ENCODE peak calls at places on chromosome 3, in seven cellular contexts. P, T, F, Z, B, X and N are unnamed samples.
A peak's percentile ranks its signal among the peaks of the same experiment; 100 is the strongest.

GRCh38 chr3:31810991-31811433 is 170.1 kb downstream of the OSBPL10 start:
- ATAC-seq in X (no peak), Z (no peak), P (no peak), T (no peak), F (no peak), B (no peak), N (no peak)

GRCh38 chr3:130801473-130801872 is 54.8 kb upstream of the PIK3R4 start:
- ATAC-seq in X (no peak), F (no peak), T (no peak), P (no peak), Z (no peak), B (no peak), N (no peak)

GRCh38 chr3:46829699-46830208 is 33.5 kb downstream of the MYL3 start:
- ATAC-seq in F (no peak), T (no peak), Z (peak; percentile 92), X (no peak), P (no peak), B (no peak), N (peak; percentile 90)

GRCh38 chr3:78115983-78116382 is 1076.1 kb downstream of the ROBO2 start:
- ATAC-seq in Z (no peak), T (no peak), B (no peak), P (no peak), X (no peak), F (no peak), N (no peak)

GRCh38 chr3:78086150-78086549 is 1046.3 kb downstream of the ROBO2 start:
- ATAC-seq in F (peak; percentile 53), Z (no peak), B (no peak), T (no peak), X (no peak), P (no peak), N (no peak)

GRCh38 chr3:178334239-178334638 is 202.0 kb upstream of the KCNMB2 start:
- ATAC-seq in Z (peak; percentile 42), F (no peak), X (no peak), B (no peak), T (no peak), P (no peak), N (no peak)

GRCh38 chr3:71579934-71580318 is 3.6 kb downstream of the FOXP1 start:
- ATAC-seq in B (no peak), F (no peak), X (no peak), P (peak; percentile 2), T (no peak), Z (no peak), N (no peak)

GRCh38 chr3:188905580-188905979 is 266.2 kb upstream of the TPRG1 start:
- ATAC-seq in Z (no peak), F (no peak), T (peak; percentile 77), P (no peak), X (no peak), B (no peak), N (no peak)

GRCh38 chr3:166123576-166123975 is 286.4 kb upstream of the BCHE start:
- ATAC-seq in B (no peak), T (no peak), X (no peak), Z (no peak), P (no peak), F (peak; percentile 98), N (no peak)

GRCh38 chr3:185843635-185844034 is 18.8 kb upstream of the IGF2BP2 start:
- ATAC-seq in X (no peak), Z (no peak), T (no peak), P (no peak), F (no peak), B (no peak), N (no peak)

GRCh38 chr3:9059489-9060400 is 96.5 kb upstream of the RAD18 start:
- ATAC-seq in B (no peak), F (no peak), X (no peak), P (no peak), T (no peak), Z (peak; percentile 24), N (no peak)